ENCODE peak calls at places on chromosomes 7 and 10, in seven cellular contexts. One of them, this sample, is unnamed.

GRCh38 chr10:104351067-104351681 is 2.5 kb upstream of the CFAP58 start:
- DNase-seq in transverse colon: no peak
- DNase-seq in PC-9: no peak
- DNase-seq in astrocyte: peak; percentile 80
- DNase-seq in left ventricle myocardium inferior: no peak
- DNase-seq in thoracic aorta: no peak
- DNase-seq in cardiac muscle cell: no peak
- DNase-seq in this sample: no peak

GRCh38 chr10:113052076-113052830 is 102.2 kb downstream of the TCF7L2 start:
- DNase-seq in transverse colon: no peak
- DNase-seq in PC-9: no peak
- DNase-seq in astrocyte: no peak
- DNase-seq in left ventricle myocardium inferior: no peak
- DNase-seq in thoracic aorta: no peak
- DNase-seq in cardiac muscle cell: no peak
- DNase-seq in this sample: no peak

GRCh38 chr10:99784025-99784730 is 1.7 kb downstream of the ABCC2 start:
- DNase-seq in transverse colon: no peak
- DNase-seq in PC-9: peak; percentile 27
- DNase-seq in astrocyte: peak; percentile 83
- DNase-seq in left ventricle myocardium inferior: no peak
- DNase-seq in thoracic aorta: no peak
- DNase-seq in cardiac muscle cell: no peak
- DNase-seq in this sample: no peak

GRCh38 chr7:65968256-65969185 is 13.5 kb downstream of the GUSB start:
- DNase-seq in transverse colon: no peak
- DNase-seq in PC-9: no peak
- DNase-seq in astrocyte: no peak
- DNase-seq in left ventricle myocardium inferior: no peak
- DNase-seq in thoracic aorta: no peak
- DNase-seq in cardiac muscle cell: no peak
- DNase-seq in this sample: no peak

GRCh38 chr7:42661312-42661711 is 250.6 kb downstream of the C7orf25 start:
- DNase-seq in transverse colon: no peak
- DNase-seq in PC-9: no peak
- DNase-seq in astrocyte: peak; percentile 64
- DNase-seq in left ventricle myocardium inferior: no peak
- DNase-seq in thoracic aorta: no peak
- DNase-seq in cardiac muscle cell: no peak
- DNase-seq in this sample: no peak

GRCh38 chr7:86926732-86927131 is 132.7 kb downstream of the ELAPOR2 start:
- DNase-seq in transverse colon: no peak
- DNase-seq in PC-9: peak; percentile 28
- DNase-seq in astrocyte: peak; percentile 17
- DNase-seq in left ventricle myocardium inferior: no peak
- DNase-seq in thoracic aorta: no peak
- DNase-seq in cardiac muscle cell: peak; percentile 69
- DNase-seq in this sample: no peak

GRCh38 chr7:24721378-24722030 is 35.8 kb downstream of the GSDME start:
- DNase-seq in transverse colon: no peak
- DNase-seq in PC-9: peak; percentile 79
- DNase-seq in astrocyte: no peak
- DNase-seq in left ventricle myocardium inferior: no peak
- DNase-seq in thoracic aorta: no peak
- DNase-seq in cardiac muscle cell: no peak
- DNase-seq in this sample: peak; percentile 25

GRCh38 chr7:146175716-146176115 is 59.1 kb downstream of the CNTNAP2 start:
- DNase-seq in transverse colon: no peak
- DNase-seq in PC-9: no peak
- DNase-seq in astrocyte: no peak
- DNase-seq in left ventricle myocardium inferior: no peak
- DNase-seq in thoracic aorta: no peak
- DNase-seq in cardiac muscle cell: no peak
- DNase-seq in this sample: no peak

GRCh38 chr7:148883233-148884048 is 650 bp downstream of the EZH2 start:
- DNase-seq in transverse colon: peak; percentile 41
- DNase-seq in PC-9: peak; percentile 12
- DNase-seq in astrocyte: no peak
- DNase-seq in left ventricle myocardium inferior: peak; percentile 34
- DNase-seq in thoracic aorta: no peak
- DNase-seq in cardiac muscle cell: peak; percentile 66
- DNase-seq in this sample: peak; percentile 54

GRCh38 chr7:16423761-16424160 is 2.4 kb upstream of the CRPPA start:
- DNase-seq in transverse colon: no peak
- DNase-seq in PC-9: no peak
- DNase-seq in astrocyte: no peak
- DNase-seq in left ventricle myocardium inferior: no peak
- DNase-seq in thoracic aorta: no peak
- DNase-seq in cardiac muscle cell: no peak
- DNase-seq in this sample: no peak

GRCh38 chr10:63521389-63522128 is at the start of gene REEP3:
- DNase-seq in transverse colon: peak; percentile 66
- DNase-seq in PC-9: peak; percentile 74
- DNase-seq in astrocyte: peak; percentile 69
- DNase-seq in left ventricle myocardium inferior: peak; percentile 70
- DNase-seq in thoracic aorta: no peak
- DNase-seq in cardiac muscle cell: peak; percentile 88
- DNase-seq in this sample: peak; percentile 79

GRCh38 chr7:7738622-7739021 is 20.2 kb upstream of the RPA3 start:
- DNase-seq in transverse colon: no peak
- DNase-seq in PC-9: no peak
- DNase-seq in astrocyte: no peak
- DNase-seq in left ventricle myocardium inferior: no peak
- DNase-seq in thoracic aorta: no peak
- DNase-seq in cardiac muscle cell: no peak
- DNase-seq in this sample: no peak

GRCh38 chr7:133815677-133816210 is 311.4 kb upstream of the LRGUK start:
- DNase-seq in transverse colon: no peak
- DNase-seq in PC-9: no peak
- DNase-seq in astrocyte: peak; percentile 59
- DNase-seq in left ventricle myocardium inferior: no peak
- DNase-seq in thoracic aorta: no peak
- DNase-seq in cardiac muscle cell: no peak
- DNase-seq in this sample: no peak

GRCh38 chr7:139362302-139362701 is 2.6 kb downstream of the LUC7L2 start:
- DNase-seq in transverse colon: no peak
- DNase-seq in PC-9: no peak
- DNase-seq in astrocyte: peak; percentile 10
- DNase-seq in left ventricle myocardium inferior: no peak
- DNase-seq in thoracic aorta: no peak
- DNase-seq in cardiac muscle cell: peak; percentile 45
- DNase-seq in this sample: no peak

GRCh38 chr10:132972986-132973902 is 30.9 kb upstream of the CFAP46 start:
- DNase-seq in transverse colon: no peak
- DNase-seq in PC-9: no peak
- DNase-seq in astrocyte: no peak
- DNase-seq in left ventricle myocardium inferior: peak; percentile 3
- DNase-seq in thoracic aorta: no peak
- DNase-seq in cardiac muscle cell: no peak
- DNase-seq in this sample: peak; percentile 34

GRCh38 chr7:70674268-70675025 is 457.5 kb upstream of the GALNT17 start:
- DNase-seq in transverse colon: no peak
- DNase-seq in PC-9: no peak
- DNase-seq in astrocyte: peak; percentile 51
- DNase-seq in left ventricle myocardium inferior: no peak
- DNase-seq in thoracic aorta: no peak
- DNase-seq in cardiac muscle cell: no peak
- DNase-seq in this sample: no peak

GRCh38 chr7:95476904-95477594 is 8.7 kb upstream of the ASB4 start:
- DNase-seq in transverse colon: peak; percentile 72
- DNase-seq in PC-9: peak; percentile 54
- DNase-seq in astrocyte: peak; percentile 48
- DNase-seq in left ventricle myocardium inferior: peak; percentile 29
- DNase-seq in thoracic aorta: peak; percentile 20
- DNase-seq in cardiac muscle cell: peak; percentile 79
- DNase-seq in this sample: peak; percentile 74

GRCh38 chr10:116521424-116522305 is 24.1 kb upstream of the PNLIP start:
- DNase-seq in transverse colon: peak; percentile 17
- DNase-seq in PC-9: peak; percentile 1
- DNase-seq in astrocyte: peak; percentile 14
- DNase-seq in left ventricle myocardium inferior: no peak
- DNase-seq in thoracic aorta: no peak
- DNase-seq in cardiac muscle cell: peak; percentile 53
- DNase-seq in this sample: peak; percentile 38

GRCh38 chr10:49080071-49080470 is 35.3 kb downstream of the VSTM4 start:
- DNase-seq in transverse colon: no peak
- DNase-seq in PC-9: no peak
- DNase-seq in astrocyte: peak; percentile 43
- DNase-seq in left ventricle myocardium inferior: peak; percentile 52
- DNase-seq in thoracic aorta: no peak
- DNase-seq in cardiac muscle cell: no peak
- DNase-seq in this sample: no peak

GRCh38 chr10:102778781-102779180 is 35.0 kb downstream of the WBP1L start:
- DNase-seq in transverse colon: no peak
- DNase-seq in PC-9: no peak
- DNase-seq in astrocyte: no peak
- DNase-seq in left ventricle myocardium inferior: no peak
- DNase-seq in thoracic aorta: no peak
- DNase-seq in cardiac muscle cell: no peak
- DNase-seq in this sample: no peak

GRCh38 chr10:102781089-102781920 is 37.6 kb downstream of the WBP1L start:
- DNase-seq in transverse colon: no peak
- DNase-seq in PC-9: no peak
- DNase-seq in astrocyte: no peak
- DNase-seq in left ventricle myocardium inferior: no peak
- DNase-seq in thoracic aorta: no peak
- DNase-seq in cardiac muscle cell: peak; percentile 63
- DNase-seq in this sample: no peak

GRCh38 chr10:102781921-102782542 is 38.3 kb downstream of the WBP1L start:
- DNase-seq in transverse colon: no peak
- DNase-seq in PC-9: no peak
- DNase-seq in astrocyte: peak; percentile 72
- DNase-seq in left ventricle myocardium inferior: no peak
- DNase-seq in thoracic aorta: no peak
- DNase-seq in cardiac muscle cell: no peak
- DNase-seq in this sample: no peak

GRCh38 chr10:102779680-102780079 is 35.9 kb downstream of the WBP1L start:
- DNase-seq in transverse colon: no peak
- DNase-seq in PC-9: no peak
- DNase-seq in astrocyte: no peak
- DNase-seq in left ventricle myocardium inferior: no peak
- DNase-seq in thoracic aorta: no peak
- DNase-seq in cardiac muscle cell: no peak
- DNase-seq in this sample: no peak

DNA sequence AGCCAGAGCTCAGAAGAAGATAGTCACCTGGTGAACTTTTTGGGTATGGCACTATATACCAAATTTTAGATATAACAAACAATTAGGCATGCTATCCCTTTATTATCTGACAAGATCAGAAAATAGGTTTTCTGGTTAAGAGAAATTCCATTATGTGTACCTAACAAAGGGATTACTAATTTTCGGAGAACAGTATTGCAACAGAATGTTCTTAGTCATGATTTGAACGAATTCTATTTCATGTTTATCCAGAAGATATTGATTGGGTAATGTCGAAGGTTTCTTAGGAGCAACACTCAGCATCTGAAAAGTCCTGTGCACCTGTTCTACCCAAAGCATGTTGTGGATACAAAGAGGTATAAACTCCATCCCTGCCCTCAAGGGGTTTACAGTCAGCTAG is 36.5 kb downstream of the WBP1L start:
- DNase-seq in transverse colon: no peak
- DNase-seq in PC-9: no peak
- DNase-seq in astrocyte: peak; percentile 75
- DNase-seq in left ventricle myocardium inferior: no peak
- DNase-seq in thoracic aorta: no peak
- DNase-seq in cardiac muscle cell: no peak
- DNase-seq in this sample: no peak
- H3K4me1 ChIP-seq in transverse colon: peaks cover 70% of the 10 kb centered on the region
- H3K4me1 ChIP-seq in PC-9: peaks cover 21% of the 10 kb centered on the region
- H3K4me1 ChIP-seq in astrocyte: peaks cover 73% of the 10 kb centered on the region
- H3K4me1 ChIP-seq in left ventricle myocardium inferior: peaks cover 100% of the 10 kb centered on the region
- H3K4me1 ChIP-seq in thoracic aorta: peaks cover 96% of the 10 kb centered on the region
- H3K4me1 ChIP-seq in cardiac muscle cell: peaks cover 74% of the 10 kb centered on the region
- H3K4me1 ChIP-seq in this sample: peaks cover 55% of the 10 kb centered on the region

GRCh38 chr7:78019457-78020130 is 221.0 kb downstream of the PHTF2 start:
- DNase-seq in transverse colon: peak; percentile 93
- DNase-seq in PC-9: peak; percentile 85
- DNase-seq in astrocyte: peak; percentile 80
- DNase-seq in left ventricle myocardium inferior: peak; percentile 94
- DNase-seq in thoracic aorta: peak; percentile 89
- DNase-seq in cardiac muscle cell: peak; percentile 86
- DNase-seq in this sample: peak; percentile 91
- TF ChIP-seq CTCF in transverse colon: peak; percentile 13
- TF ChIP-seq CTCF in PC-9: no peak
- TF ChIP-seq CTCF in astrocyte: no peak
- TF ChIP-seq CTCF in left ventricle myocardium inferior: peak; percentile 28
- TF ChIP-seq CTCF in thoracic aorta: no peak
- TF ChIP-seq CTCF in cardiac muscle cell: peak; percentile 19
- TF ChIP-seq CTCF in this sample: no peak

GRCh38 chr10:107653832-107654287 is 489.4 kb upstream of the SORCS1 start:
- DNase-seq in transverse colon: peak; percentile 17
- DNase-seq in PC-9: no peak
- DNase-seq in astrocyte: no peak
- DNase-seq in left ventricle myocardium inferior: no peak
- DNase-seq in thoracic aorta: no peak
- DNase-seq in cardiac muscle cell: no peak
- DNase-seq in this sample: no peak
- H3K9me3 ChIP-seq in transverse colon: no peaks in the 10 kb centered on the region
- H3K9me3 ChIP-seq in PC-9: no peaks in the 10 kb centered on the region
- H3K9me3 ChIP-seq in astrocyte: peaks cover 3% of the 10 kb centered on the region
- H3K9me3 ChIP-seq in left ventricle myocardium inferior: no peaks in the 10 kb centered on the region
- H3K9me3 ChIP-seq in thoracic aorta: no peaks in the 10 kb centered on the region
- H3K9me3 ChIP-seq in cardiac muscle cell: no peaks in the 10 kb centered on the region
- H3K9me3 ChIP-seq in this sample: no peaks in the 10 kb centered on the region

GRCh38 chr10:102524746-102525145 is 21.0 kb downstream of the SUFU start:
- DNase-seq in transverse colon: no peak
- DNase-seq in PC-9: no peak
- DNase-seq in astrocyte: no peak
- DNase-seq in left ventricle myocardium inferior: no peak
- DNase-seq in thoracic aorta: no peak
- DNase-seq in cardiac muscle cell: no peak
- DNase-seq in this sample: no peak

GRCh38 chr10:102517553-102517952 is 13.8 kb downstream of the SUFU start:
- DNase-seq in transverse colon: no peak
- DNase-seq in PC-9: no peak
- DNase-seq in astrocyte: peak; percentile 56
- DNase-seq in left ventricle myocardium inferior: no peak
- DNase-seq in thoracic aorta: no peak
- DNase-seq in cardiac muscle cell: no peak
- DNase-seq in this sample: no peak

GRCh38 chr10:102523250-102524029 is 19.7 kb downstream of the SUFU start:
- DNase-seq in transverse colon: no peak
- DNase-seq in PC-9: no peak
- DNase-seq in astrocyte: peak; percentile 85
- DNase-seq in left ventricle myocardium inferior: no peak
- DNase-seq in thoracic aorta: no peak
- DNase-seq in cardiac muscle cell: no peak
- DNase-seq in this sample: no peak

GRCh38 chr10:102519246-102519805 is 15.6 kb downstream of the SUFU start:
- DNase-seq in transverse colon: no peak
- DNase-seq in PC-9: no peak
- DNase-seq in astrocyte: no peak
- DNase-seq in left ventricle myocardium inferior: no peak
- DNase-seq in thoracic aorta: no peak
- DNase-seq in cardiac muscle cell: no peak
- DNase-seq in this sample: no peak

DNA sequence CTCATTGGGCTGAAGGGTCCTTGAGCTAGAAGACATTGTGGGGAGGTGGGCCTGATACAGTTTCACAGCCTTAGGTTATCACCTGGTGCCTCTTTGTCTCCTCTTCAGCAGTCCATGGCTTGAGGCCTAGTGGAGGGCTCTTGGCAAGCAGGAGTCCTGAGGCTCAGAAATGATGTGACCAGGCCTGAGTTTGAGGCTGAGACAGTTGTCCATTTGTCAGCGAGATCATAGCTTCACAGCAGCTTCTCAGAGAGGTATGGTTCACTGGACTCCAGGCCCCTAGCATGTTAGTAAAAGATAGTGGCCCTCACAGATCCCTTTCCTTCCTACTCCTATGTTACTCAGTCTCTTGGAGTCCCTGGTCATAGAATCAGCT is 19.1 kb downstream of the SUFU start:
- DNase-seq in transverse colon: no peak
- DNase-seq in PC-9: no peak
- DNase-seq in astrocyte: no peak
- DNase-seq in left ventricle myocardium inferior: no peak
- DNase-seq in thoracic aorta: no peak
- DNase-seq in cardiac muscle cell: no peak
- DNase-seq in this sample: no peak
- H3K4me1 ChIP-seq in transverse colon: no peaks in the 10 kb centered on the region
- H3K4me1 ChIP-seq in PC-9: no peaks in the 10 kb centered on the region
- H3K4me1 ChIP-seq in astrocyte: peaks cover 13% of the 10 kb centered on the region
- H3K4me1 ChIP-seq in left ventricle myocardium inferior: peaks cover 6% of the 10 kb centered on the region
- H3K4me1 ChIP-seq in thoracic aorta: peaks cover 26% of the 10 kb centered on the region
- H3K4me1 ChIP-seq in cardiac muscle cell: no peaks in the 10 kb centered on the region
- H3K4me1 ChIP-seq in this sample: no peaks in the 10 kb centered on the region